ENCODE peak calls at places on chromosomes 2 and 18, in six cellular contexts. S, Y, U, W, P and M are unnamed samples.

GRCh38 chr2:220748875-220749479 is 823.1 kb downstream of the EPHA4 start:
- DNase-seq in S (no peak), Y (no peak), U (no peak), W (peak), P (no peak), M (no peak)

GRCh38 chr2:62407838-62408589 is 98.0 kb downstream of the TMEM17 start:
- DNase-seq in S (no peak), Y (no peak), U (peak), W (no peak), P (no peak), M (no peak)

GRCh38 chr18:62033756-62034155 is 140.9 kb upstream of the RNF152 start:
- DNase-seq in S (no peak), Y (no peak), U (no peak), W (no peak), P (no peak), M (no peak)

GRCh38 chr2:216956820-216957493 is 97.1 kb upstream of the TNP1 start:
- DNase-seq in S (no peak), Y (no peak), U (no peak), W (no peak), P (no peak), M (no peak)

GRCh38 chr2:110876167-110876999 is 144.0 kb downstream of the ACOXL start:
- DNase-seq in S (no peak), Y (no peak), U (no peak), W (no peak), P (no peak), M (no peak)

GRCh38 chr2:9675369-9676351 is 44.9 kb upstream of the YWHAQ start:
- DNase-seq in S (no peak), Y (peak), U (peak), W (no peak), P (no peak), M (peak)

GRCh38 chr2:234415706-234416105 is 81.2 kb downstream of the ARL4C start:
- DNase-seq in S (no peak), Y (no peak), U (no peak), W (no peak), P (no peak), M (no peak)

GRCh38 chr18:76252880-76253279 is 242.2 kb downstream of the ZNF516 start:
- DNase-seq in S (peak), Y (no peak), U (no peak), W (no peak), P (no peak), M (no peak)

GRCh38 chr2:168738057-168738456 is 64.4 kb upstream of the NOSTRIN start:
- DNase-seq in S (no peak), Y (no peak), U (peak), W (no peak), P (no peak), M (no peak)

GRCh38 chr2:161426788-161427412 is 10.8 kb downstream of the TBR1 start:
- DNase-seq in S (no peak), Y (no peak), U (peak), W (no peak), P (no peak), M (no peak)

GRCh38 chr2:171798156-171798815 is 95.8 kb downstream of the SLC25A12 start:
- DNase-seq in S (no peak), Y (no peak), U (peak), W (no peak), P (no peak), M (peak)

GRCh38 chr2:149389506-149390167 is 59.2 kb downstream of the LYPD6 start:
- DNase-seq in S (no peak), Y (no peak), U (no peak), W (no peak), P (no peak), M (no peak)

GRCh38 chr2:22788749-22789148 is 596.2 kb upstream of the KLHL29 start:
- DNase-seq in S (no peak), Y (no peak), U (no peak), W (no peak), P (no peak), M (no peak)

GRCh38 chr2:205556357-205556756 is 125.9 kb upstream of the NRP2 start:
- DNase-seq in S (no peak), Y (no peak), U (no peak), W (no peak), P (no peak), M (no peak)

GRCh38 chr2:25215948-25216679 is 47.7 kb upstream of the POMC start:
- DNase-seq in S (peak), Y (no peak), U (peak), W (peak), P (peak), M (no peak)

GRCh38 chr18:3855961-3856360 is 406.0 kb downstream of the TGIF1 start:
- DNase-seq in S (no peak), Y (no peak), U (no peak), W (no peak), P (no peak), M (no peak)

GRCh38 chr2:148675708-148676107 is 31.2 kb downstream of the EPC2 start:
- DNase-seq in S (no peak), Y (no peak), U (peak), W (no peak), P (no peak), M (no peak)

GRCh38 chr18:79467126-79467525 is 71.4 kb downstream of the NFATC1 start:
- DNase-seq in S (no peak), Y (no peak), U (no peak), W (no peak), P (no peak), M (no peak)

GRCh38 chr18:79463424-79463960 is 67.8 kb downstream of the NFATC1 start:
- DNase-seq in S (no peak), Y (no peak), U (no peak), W (no peak), P (no peak), M (no peak)

GRCh38 chr18:79469309-79469708 is 73.6 kb downstream of the NFATC1 start:
- DNase-seq in S (no peak), Y (no peak), U (no peak), W (no peak), P (no peak), M (no peak)

GRCh38 chr18:79465392-79465991 is 69.8 kb downstream of the NFATC1 start:
- DNase-seq in S (peak), Y (no peak), U (no peak), W (no peak), P (no peak), M (no peak)

GRCh38 chr18:79466591-79466990 is 70.9 kb downstream of the NFATC1 start:
- DNase-seq in S (peak), Y (no peak), U (no peak), W (no peak), P (no peak), M (no peak)
- H3K4me3 ChIP-seq in S (peak), Y (no peak), U (no peak), W (no peak), P (no peak), M (no peak)

DNA sequence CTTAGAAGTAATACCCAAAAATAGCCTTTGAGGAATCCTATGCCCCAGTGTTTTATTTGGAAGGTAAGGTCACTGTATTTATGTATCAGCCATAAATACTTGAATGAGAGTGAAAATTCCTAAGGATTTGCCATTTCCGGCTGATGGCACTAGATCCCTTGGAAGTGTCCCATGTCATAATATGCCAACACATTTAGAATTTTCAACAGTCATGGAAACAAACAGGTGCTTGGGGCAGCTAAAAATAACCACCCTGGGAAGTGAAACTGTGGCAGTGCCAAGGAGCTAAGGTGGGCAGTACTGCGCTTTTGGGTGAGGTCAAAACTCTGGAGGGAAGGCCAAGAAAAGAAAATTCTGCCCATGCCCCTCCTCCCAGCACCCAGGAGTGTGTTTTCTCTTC is 80.2 kb downstream of the TCF7L1 start:
- DNase-seq in S (no peak), Y (no peak), U (no peak), W (no peak), P (no peak), M (no peak)
- H3K4me3 ChIP-seq in S (no peak), Y (no peak), U (no peak), W (no peak), P (no peak), M (no peak)

GRCh38 chr2:130819226-130819914 is 17.3 kb upstream of the ARHGEF4 start:
- DNase-seq in S (no peak), Y (no peak), U (no peak), W (peak), P (no peak), M (no peak)
- H3K4me3 ChIP-seq in S (no peak), Y (no peak), U (no peak), W (no peak), P (no peak), M (no peak)

GRCh38 chr2:191078165-191078867 is 64.3 kb upstream of the STAT1 start:
- DNase-seq in S (no peak), Y (no peak), U (no peak), W (no peak), P (no peak), M (no peak)
- H3K4me3 ChIP-seq in S (no peak), Y (no peak), U (no peak), W (no peak), P (no peak), M (no peak)

GRCh38 chr2:197198890-197199289 is 111.7 kb downstream of the ANKRD44 start:
- DNase-seq in S (peak), Y (no peak), U (peak), W (peak), P (peak), M (no peak)
- H3K4me3 ChIP-seq in S (peak), Y (no peak), U (no peak), W (peak), P (no peak), M (no peak)

GRCh38 chr18:57959278-57959677 is 84.7 kb upstream of the NEDD4L start:
- DNase-seq in S (peak), Y (peak), U (peak), W (peak), P (no peak), M (no peak)

GRCh38 chr18:57954928-57955327 is 89.1 kb upstream of the NEDD4L start:
- DNase-seq in S (no peak), Y (no peak), U (no peak), W (no peak), P (no peak), M (no peak)

GRCh38 chr18:57956495-57956894 is 87.5 kb upstream of the NEDD4L start:
- DNase-seq in S (no peak), Y (no peak), U (no peak), W (no peak), P (no peak), M (no peak)

GRCh38 chr18:57953883-57954282 is 90.1 kb upstream of the NEDD4L start:
- DNase-seq in S (no peak), Y (no peak), U (no peak), W (no peak), P (no peak), M (no peak)

DNA sequence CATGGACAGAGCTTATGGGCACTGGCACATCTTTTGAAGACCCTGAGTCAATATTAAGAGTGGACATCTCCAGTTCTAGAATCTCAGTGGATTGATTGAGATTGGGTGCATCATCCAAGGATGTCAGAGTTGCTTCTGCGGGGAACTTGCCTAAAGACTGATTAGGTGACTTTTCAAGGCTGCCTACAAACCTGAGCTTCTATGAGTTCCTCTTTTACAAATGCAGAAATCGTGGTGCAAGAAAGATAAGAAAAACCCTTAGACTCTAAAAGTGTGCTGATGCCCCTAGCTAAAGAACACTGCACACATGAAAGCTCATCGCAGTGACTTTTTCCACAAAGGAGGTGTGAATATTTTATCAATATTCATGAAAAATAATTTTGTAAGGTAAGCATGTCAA is 86.8 kb upstream of the NEDD4L start:
- DNase-seq in S (no peak), Y (no peak), U (no peak), W (no peak), P (no peak), M (no peak)
- H3K4me3 ChIP-seq in S (no peak), Y (no peak), U (no peak), W (no peak), P (no peak), M (no peak)

DNA sequence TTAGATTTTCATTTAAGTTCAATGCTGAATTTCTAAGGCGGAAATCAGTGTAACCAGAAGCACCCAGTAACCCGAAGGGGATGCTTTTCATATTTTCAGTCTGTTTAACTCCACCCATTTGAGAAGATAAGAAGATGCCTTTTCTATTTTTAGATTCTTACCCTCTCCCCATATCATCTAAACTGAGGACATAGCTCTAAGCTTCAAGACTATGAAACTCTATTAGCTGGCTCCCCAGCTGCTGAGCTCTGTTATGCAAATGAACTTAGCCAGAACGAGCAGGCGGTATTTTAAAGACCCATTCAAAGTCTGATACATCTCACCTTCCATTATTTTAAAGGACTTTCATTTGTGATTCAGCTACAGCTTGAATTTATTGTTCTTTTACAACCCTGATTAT is 16.5 kb downstream of the CDC42EP3 start:
- DNase-seq in S (peak), Y (peak), U (peak), W (no peak), P (no peak), M (no peak)
- H3K4me3 ChIP-seq in S (peak), Y (no peak), U (no peak), W (no peak), P (peak), M (no peak)

GRCh38 chr2:108240966-108241365 is 1.2 kb downstream of the SULT1C3 start:
- DNase-seq in S (no peak), Y (no peak), U (no peak), W (no peak), P (no peak), M (no peak)
- H3K4me3 ChIP-seq in S (no peak), Y (no peak), U (no peak), W (no peak), P (no peak), M (no peak)

GRCh38 chr2:20613342-20613916 is 37.5 kb downstream of the HS1BP3 start:
- DNase-seq in S (no peak), Y (no peak), U (no peak), W (peak), P (no peak), M (no peak)
- H3K4me3 ChIP-seq in S (no peak), Y (no peak), U (no peak), W (no peak), P (no peak), M (no peak)